ENCODE peak calls at places on chromosomes 13 and 19, in five cellular contexts. T is heart right ventricle, J is dorsolateral prefrontal cortex, P is upper lobe of right lung, I is uterus. V is an unnamed sample.

GRCh38 chr19:1978346-1978894 is 37.1 kb downstream of the BTBD2 start:
- DNase-seq in T (no peak), J (no peak), P (no peak), I (no peak), V (no peak)

GRCh38 chr19:18425515-18426415 is 6.6 kb downstream of the SSBP4 start:
- DNase-seq in T (peak), J (no peak), P (no peak), I (peak), V (no peak)

GRCh38 chr13:73803997-73804396 is 330.2 kb downstream of the KLF12 start:
- DNase-seq in T (no peak), J (no peak), P (no peak), I (no peak), V (no peak)

GRCh38 chr13:92164822-92165221 is 766.4 kb downstream of the GPC5 start:
- DNase-seq in T (no peak), J (no peak), P (no peak), I (no peak), V (no peak)

GRCh38 chr13:44044544-44045178 is 165.0 kb downstream of the LACC1 start:
- DNase-seq in T (no peak), J (no peak), P (no peak), I (no peak), V (no peak)

GRCh38 chr13:48976677-48977625 is 1.2 kb downstream of the FNDC3A start:
- DNase-seq in T (no peak), J (peak), P (no peak), I (no peak), V (no peak)

GRCh38 chr19:4547303-4548237 is 7.7 kb upstream of the LRG1 start:
- DNase-seq in T (no peak), J (no peak), P (peak), I (no peak), V (no peak)

GRCh38 chr13:39784347-39784746 is 128.9 kb downstream of the COG6 start:
- DNase-seq in T (no peak), J (no peak), P (no peak), I (no peak), V (no peak)

GRCh38 chr13:48068036-48068435 is 26.9 kb downstream of the MED4 start:
- DNase-seq in T (no peak), J (no peak), P (no peak), I (no peak), V (no peak)

GRCh38 chr19:46618670-46619231 is 6.1 kb downstream of the PTGIR start:
- DNase-seq in T (no peak), J (no peak), P (no peak), I (no peak), V (no peak)

GRCh38 chr13:60226507-60226906 is 62.8 kb upstream of the DIAPH3 start:
- DNase-seq in T (no peak), J (no peak), P (no peak), I (no peak), V (peak)
- TF ChIP-seq CTCF in T (no peak), J (no peak), P (no peak), I (no peak), V (peak)

GRCh38 chr13:69524459-69525155 is 583.0 kb upstream of the ATXN8OS start:
- DNase-seq in T (no peak), J (no peak), P (no peak), I (no peak), V (no peak)
- TF ChIP-seq CTCF in T (no peak), J (peak), P (peak), I (no peak), V (no peak)

DNA sequence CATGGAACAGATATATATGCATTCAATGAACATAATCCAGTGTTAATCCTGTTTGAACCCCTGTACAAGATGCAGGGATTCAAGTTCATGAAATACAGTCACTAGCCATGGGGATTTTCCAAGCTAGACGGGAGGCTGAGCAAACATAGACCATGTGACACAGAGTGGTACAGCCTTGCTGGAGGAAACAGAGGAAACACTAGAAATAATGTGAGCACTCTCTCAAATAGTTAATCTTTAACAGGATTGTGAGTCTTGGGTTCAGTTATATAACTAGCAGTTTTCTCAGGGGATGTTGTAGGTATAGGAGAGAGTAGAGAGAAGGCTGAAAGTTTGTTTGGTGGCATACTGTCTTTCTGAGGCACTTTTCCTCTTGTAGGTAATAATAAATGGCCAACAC is 13.9 kb upstream of the LGALS16 start:
- DNase-seq in T (no peak), J (no peak), P (no peak), I (no peak), V (no peak)
- TF ChIP-seq CTCF in T (no peak), J (no peak), P (no peak), I (no peak), V (no peak)

GRCh38 chr13:69681722-69682121 is 425.9 kb upstream of the ATXN8OS start:
- DNase-seq in T (no peak), J (no peak), P (no peak), I (no peak), V (no peak)

GRCh38 chr13:69683921-69684663 is 423.5 kb upstream of the ATXN8OS start:
- DNase-seq in T (no peak), J (no peak), P (no peak), I (no peak), V (no peak)
- TF ChIP-seq CTCF in T (no peak), J (no peak), P (no peak), I (no peak), V (no peak)

GRCh38 chr13:30216111-30216510 is 91.2 kb downstream of the KATNAL1 start:
- DNase-seq in T (no peak), J (no peak), P (no peak), I (no peak), V (no peak)
- TF ChIP-seq CTCF in T (no peak), J (no peak), P (no peak), I (no peak), V (no peak)

DNA sequence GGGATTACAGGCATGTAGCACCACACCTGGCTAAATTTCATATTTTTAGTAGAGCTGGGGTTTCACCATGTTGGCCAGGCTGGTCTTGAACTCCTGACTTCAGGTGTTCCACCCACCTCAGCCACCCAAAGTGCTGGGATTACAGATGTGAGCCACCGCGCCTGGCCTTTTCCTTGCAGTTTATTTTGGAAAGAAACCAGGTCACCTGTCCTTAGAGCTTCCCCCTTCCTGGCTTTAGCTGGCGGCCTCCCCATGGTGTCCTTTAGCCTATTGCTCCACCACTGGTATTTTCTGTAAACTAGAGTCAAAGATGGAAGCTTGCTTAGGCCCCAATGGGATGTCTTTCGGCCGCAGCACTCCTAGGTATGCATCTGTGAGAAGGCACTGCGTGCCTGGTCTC is 91.2 kb downstream of the DPF1 start:
- DNase-seq in T (no peak), J (no peak), P (no peak), I (no peak), V (no peak)
- TF ChIP-seq CTCF in T (no peak), J (no peak), P (no peak), I (no peak), V (no peak)

DNA sequence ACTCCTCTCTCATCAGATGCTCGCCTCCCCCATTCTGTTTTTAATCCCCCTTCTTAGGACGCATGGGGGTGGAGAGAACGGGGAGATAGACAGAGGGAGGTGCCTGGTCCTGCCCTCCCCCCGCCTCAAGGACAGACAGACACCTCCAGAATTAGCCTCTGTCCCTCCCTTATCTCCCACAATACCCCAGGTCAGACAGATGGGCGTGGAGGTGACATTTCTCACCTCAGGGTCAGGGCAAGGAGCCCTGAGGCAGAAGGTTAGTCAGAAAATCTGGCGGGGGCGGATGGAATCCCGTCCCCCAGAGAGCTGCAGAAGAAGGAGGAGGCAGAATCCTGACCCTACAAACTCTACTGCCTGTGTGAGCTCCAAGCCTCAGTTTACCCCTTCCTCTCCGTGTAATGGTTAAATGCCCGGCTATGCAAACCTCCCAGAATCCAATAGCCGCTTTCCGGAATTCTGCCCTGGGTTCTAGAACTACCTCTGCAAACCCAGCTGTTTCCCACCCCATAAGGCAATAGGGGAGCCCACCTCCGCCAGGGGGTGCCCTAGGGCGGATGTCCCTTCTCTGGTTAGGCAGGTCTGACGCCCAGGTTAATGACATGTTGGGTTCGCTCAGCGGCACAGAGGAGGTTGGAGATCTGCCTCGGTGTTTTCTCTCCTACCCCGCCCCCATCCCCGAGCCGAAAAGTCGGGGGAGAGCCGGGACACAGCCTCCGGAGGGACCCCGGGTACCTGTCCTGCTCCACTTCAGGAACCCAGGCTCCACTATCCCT is 900 bp downstream of the PPP1R13L start:
- DNase-seq in T (peak), J (no peak), P (peak), I (peak), V (no peak)
- TF ChIP-seq CTCF in T (peak), J (peak), P (peak), I (no peak), V (peak)

V was measured in AG09319.